ENCODE peak calls at places on chromosomes 13 and 19, in five cellular contexts. X is tibial artery, P is foreskin fibroblast, C is fibroblast of the conjunctiva, L is ELF-1. Q is an unnamed sample.

GRCh38 chr13:45602183-45602582 is 13.4 kb downstream of the ERICH6B start:
- DNase-seq in X (no peak), P (no peak), C (no peak), L (no peak), Q (no peak)

GRCh38 chr19:44113784-44114390 is 688 bp downstream of the ZNF225 start:
- DNase-seq in X (no peak), P (no peak), C (no peak), L (no peak), Q (no peak)

GRCh38 chr13:43085545-43085944 is 62.2 kb downstream of the DNAJC15 start:
- DNase-seq in X (no peak), P (peak), C (peak), L (no peak), Q (no peak)

GRCh38 chr13:74674701-74675100 is 540.5 kb upstream of the KLF12 start:
- DNase-seq in X (no peak), P (no peak), C (no peak), L (no peak), Q (no peak)

GRCh38 chr19:51505904-51506303 is 4.3 kb upstream of the SIGLEC12 start:
- DNase-seq in X (no peak), P (no peak), C (no peak), L (no peak), Q (no peak)

GRCh38 chr13:68056816-68057710 is 826.9 kb upstream of the PCDH9 start:
- DNase-seq in X (no peak), P (no peak), C (peak), L (no peak), Q (no peak)

GRCh38 chr13:42378383-42378780 is 106.4 kb downstream of the AKAP11 start:
- DNase-seq in X (no peak), P (no peak), C (no peak), L (no peak), Q (no peak)

GRCh38 chr13:50170447-50171037 is 155.3 kb downstream of the KCNRG start:
- DNase-seq in X (no peak), P (no peak), C (peak), L (no peak), Q (no peak)

GRCh38 chr13:106234656-106235055 is 300.8 kb downstream of the EFNB2 start:
- DNase-seq in X (no peak), P (no peak), C (no peak), L (peak), Q (no peak)

GRCh38 chr19:10189631-10190425 is 4.9 kb downstream of the DNMT1 start:
- DNase-seq in X (no peak), P (no peak), C (no peak), L (no peak), Q (no peak)

GRCh38 chr19:39737351-39737750 is 478 bp downstream of the CLC start:
- DNase-seq in X (no peak), P (no peak), C (no peak), L (no peak), Q (no peak)

GRCh38 chr13:25738797-25739196 is 313.0 kb downstream of the SHISA2 start:
- DNase-seq in X (no peak), P (no peak), C (no peak), L (no peak), Q (no peak)

GRCh38 chr13:60431108-60431700 is 34.2 kb downstream of the TDRD3 start:
- DNase-seq in X (no peak), P (peak), C (peak), L (no peak), Q (no peak)

GRCh38 chr13:48818495-48818961 is 157.2 kb upstream of the FNDC3A start:
- DNase-seq in X (no peak), P (peak), C (peak), L (peak), Q (no peak)

GRCh38 chr13:99973163-99973785 is 1.7 kb upstream of the ZIC5 start:
- DNase-seq in X (no peak), P (no peak), C (no peak), L (no peak), Q (no peak)

GRCh38 chr19:41521860-41522555 is 54.0 kb upstream of the CEACAM21 start:
- DNase-seq in X (no peak), P (no peak), C (no peak), L (no peak), Q (no peak)

GRCh38 chr13:109780880-109781383 is 5.5 kb downstream of the IRS2 start:
- DNase-seq in X (no peak), P (no peak), C (no peak), L (no peak), Q (no peak)

Q was measured in effector CD8-positive, alpha-beta T cell.